ENCODE peak calls at places on chromosomes 6 and 20, in eight cellular contexts. Z, D, V, M, H, W, O and J are unnamed samples.

GRCh38 chr6:161128680-161129196 is 137.2 kb downstream of the MAP3K4 start:
- DNase-seq in Z (no peak), D (peak; percentile 32), V (no peak), M (no peak), H (no peak), W (no peak), O (peak; percentile 75), J (no peak)

GRCh38 chr6:81750201-81750600 is 2.3 kb downstream of the TENT5A start:
- DNase-seq in Z (no peak), D (no peak), V (no peak), M (no peak), H (no peak), W (no peak), O (no peak), J (no peak)

GRCh38 chr6:108117427-108118358 is 43.2 kb upstream of the OSTM1 start:
- DNase-seq in Z (peak; percentile 51), D (peak; percentile 44), V (peak; percentile 43), M (peak; percentile 74), H (no peak), W (peak; percentile 20), O (peak; percentile 25), J (peak; percentile 45)

GRCh38 chr6:44035621-44036020 is 91.6 kb downstream of the MRPL14 start:
- DNase-seq in Z (no peak), D (peak; percentile 41), V (no peak), M (no peak), H (no peak), W (no peak), O (peak; percentile 62), J (no peak)

GRCh38 chr20:12063106-12063505 is 145.4 kb downstream of the BTBD3 start:
- DNase-seq in Z (no peak), D (no peak), V (no peak), M (peak; percentile 12), H (no peak), W (no peak), O (no peak), J (no peak)

GRCh38 chr6:108876929-108877775 is 28.9 kb downstream of the ARMC2 start:
- DNase-seq in Z (peak; percentile 53), D (peak; percentile 94), V (peak; percentile 58), M (no peak), H (no peak), W (peak; percentile 68), O (no peak), J (no peak)

GRCh38 chr20:25040438-25040831 is 17.5 kb downstream of the ACSS1 start:
- DNase-seq in Z (peak; percentile 48), D (peak; percentile 77), V (peak; percentile 58), M (no peak), H (no peak), W (no peak), O (peak; percentile 16), J (peak; percentile 65)

GRCh38 chr6:113347420-113347819 is 509.7 kb upstream of the MARCKS start:
- DNase-seq in Z (no peak), D (peak; percentile 77), V (no peak), M (no peak), H (no peak), W (no peak), O (no peak), J (no peak)

GRCh38 chr6:45746046-45746445 is 269.6 kb downstream of the CLIC5 start:
- DNase-seq in Z (no peak), D (peak; percentile 72), V (no peak), M (no peak), H (no peak), W (no peak), O (peak; percentile 42), J (no peak)

DNA sequence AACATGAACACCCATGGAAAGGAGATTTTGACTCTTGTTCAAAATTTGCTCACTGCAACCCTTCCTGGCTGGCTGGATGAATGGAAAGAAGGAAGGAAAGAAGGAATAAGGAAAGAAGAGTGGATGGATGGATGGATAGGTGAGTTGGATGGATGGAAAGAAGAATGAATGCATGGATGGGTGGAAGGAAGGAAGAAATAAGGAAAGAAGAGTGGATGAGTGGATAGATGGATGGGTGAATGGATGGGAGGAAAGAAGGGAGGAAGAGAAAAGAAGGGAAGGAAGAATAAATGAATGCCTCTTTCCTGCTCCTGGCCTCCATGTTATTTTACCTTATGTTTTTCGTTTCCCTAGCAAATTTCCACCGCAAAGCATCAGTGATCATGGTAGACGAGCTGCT is 74.2 kb upstream of the RIN2 start:
- DNase-seq in Z (no peak), D (no peak), V (no peak), M (no peak), H (no peak), W (no peak), O (no peak), J (no peak)
- TF ChIP-seq CTCF in Z (no peak), D (no peak), V (no peak), M (no peak), H (no peak), W (no peak), O (no peak), J (no peak)

DNA sequence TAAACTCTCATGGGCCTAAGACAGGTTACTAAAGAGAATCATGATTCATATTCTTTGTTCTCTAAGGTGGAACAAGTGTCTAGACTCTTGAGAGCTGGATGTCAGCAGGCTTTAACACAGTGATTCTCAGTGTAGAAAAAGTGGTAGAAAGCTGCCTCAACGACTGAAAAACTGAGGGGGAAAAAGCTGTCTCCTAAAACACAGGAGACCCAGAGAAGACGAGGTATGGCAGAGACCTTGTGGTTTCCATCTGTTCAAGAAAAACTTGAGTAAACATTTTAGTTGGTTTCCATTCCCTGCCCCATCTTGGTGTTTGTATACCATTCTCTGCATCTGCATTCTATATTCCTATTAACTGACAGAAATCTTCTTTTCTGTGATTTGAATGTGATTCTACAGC is 57.6 kb upstream of the MAP3K7 start:
- DNase-seq in Z (no peak), D (no peak), V (no peak), M (no peak), H (no peak), W (no peak), O (no peak), J (no peak)
- TF ChIP-seq CTCF in Z (no peak), D (no peak), V (no peak), M (no peak), H (no peak), W (no peak), O (no peak), J (no peak)

DNA sequence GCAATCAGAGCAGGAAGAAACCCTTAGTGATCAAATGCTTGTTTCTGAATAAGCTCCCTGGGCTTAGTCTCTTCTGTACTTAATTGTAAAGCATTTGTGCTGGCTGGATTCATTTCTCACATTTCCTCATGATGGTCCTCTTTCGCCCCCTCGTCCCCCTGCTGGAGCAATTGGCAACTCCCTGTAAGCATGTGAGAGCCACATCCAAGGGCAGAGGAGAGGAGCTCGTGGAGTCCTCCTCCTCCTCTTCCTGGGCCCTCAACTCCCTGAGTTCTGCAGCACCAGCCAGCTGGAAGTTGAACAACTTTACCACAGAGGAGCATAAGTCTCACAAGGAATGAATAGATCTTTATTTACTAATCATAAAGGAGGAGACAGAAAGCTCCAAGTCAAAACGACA is 12.6 kb downstream of the ANKEF1 start:
- DNase-seq in Z (no peak), D (peak; percentile 30), V (no peak), M (peak; percentile 27), H (no peak), W (no peak), O (no peak), J (no peak)
- TF ChIP-seq CTCF in Z (no peak), D (no peak), V (no peak), M (peak; percentile 37), H (no peak), W (no peak), O (no peak), J (no peak)

DNA sequence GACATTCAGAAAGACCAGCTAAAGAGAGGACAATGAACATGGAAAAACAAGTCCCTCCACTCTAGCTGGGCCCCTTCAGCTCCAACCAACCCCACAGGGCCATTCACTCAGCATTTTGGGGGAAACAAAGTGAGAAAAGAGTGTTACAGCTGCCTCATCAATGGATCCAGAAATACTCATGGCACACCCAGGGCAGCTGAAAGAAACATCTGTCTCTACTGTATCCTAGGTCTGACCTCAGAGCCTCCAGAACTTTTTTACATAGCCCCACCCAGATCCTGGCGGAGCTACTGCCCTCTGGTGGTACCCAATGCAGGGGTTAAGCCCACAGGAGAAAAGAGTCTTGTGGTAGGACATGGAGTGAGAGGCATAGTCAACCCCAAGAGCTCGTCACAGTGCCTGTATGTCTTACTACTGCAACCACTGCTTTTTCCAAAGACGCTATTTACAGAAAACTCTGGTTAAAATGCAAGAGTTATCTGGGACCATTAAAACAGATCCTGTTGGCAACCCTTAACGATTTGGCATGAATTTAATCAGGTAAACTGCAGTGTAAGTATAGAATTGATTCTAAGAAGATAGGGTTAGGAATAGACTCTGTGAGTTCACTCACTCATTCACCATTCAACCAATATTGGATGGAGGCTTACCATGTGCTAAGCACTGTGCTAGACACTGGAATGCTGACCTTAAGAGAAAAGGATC is 37.4 kb upstream of the FAM83C start:
- DNase-seq in Z (peak; percentile 58), D (peak; percentile 79), V (no peak), M (peak; percentile 34), H (no peak), W (no peak), O (peak; percentile 31), J (no peak)
- TF ChIP-seq CTCF in Z (peak; percentile 47), D (peak; percentile 57), V (no peak), M (peak; percentile 58), H (peak; percentile 51), W (peak; percentile 50), O (peak; percentile 65), J (no peak)

GRCh38 chr6:5580736-5581568 is 319.6 kb downstream of the FARS2 start:
- DNase-seq in Z (no peak), D (no peak), V (no peak), M (no peak), H (no peak), W (no peak), O (no peak), J (no peak)

GRCh38 chr6:5583528-5583927 is 322.2 kb downstream of the FARS2 start:
- DNase-seq in Z (no peak), D (no peak), V (no peak), M (no peak), H (no peak), W (no peak), O (no peak), J (no peak)

GRCh38 chr6:5584072-5584471 is 322.8 kb downstream of the FARS2 start:
- DNase-seq in Z (no peak), D (peak; percentile 63), V (no peak), M (no peak), H (no peak), W (no peak), O (no peak), J (no peak)

GRCh38 chr6:5587648-5588047 is 326.3 kb downstream of the FARS2 start:
- DNase-seq in Z (no peak), D (no peak), V (no peak), M (no peak), H (no peak), W (no peak), O (no peak), J (no peak)

GRCh38 chr6:5582758-5583157 is 321.4 kb downstream of the FARS2 start:
- DNase-seq in Z (no peak), D (peak; percentile 50), V (no peak), M (no peak), H (no peak), W (no peak), O (no peak), J (no peak)
- TF ChIP-seq CTCF in Z (no peak), D (no peak), V (no peak), M (no peak), H (no peak), W (no peak), O (no peak), J (no peak)

GRCh38 chr6:116111552-116112528 is 11.2 kb downstream of the NT5DC1 start:
- DNase-seq in Z (peak; percentile 49), D (peak; percentile 65), V (no peak), M (peak; percentile 26), H (no peak), W (no peak), O (peak; percentile 42), J (no peak)
- TF ChIP-seq CTCF in Z (peak; percentile 42), D (peak; percentile 71), V (no peak), M (peak; percentile 66), H (peak; percentile 35), W (peak; percentile 37), O (peak; percentile 76), J (no peak)